ENCODE peak calls at places on chromosomes 11 and 22, in nine cellular contexts. Z, P, Q, M, D, N, G, R and X are unnamed samples.

GRCh38 chr11:34810107-34810562 is 106.0 kb downstream of the APIP start:
- DNase-seq in P (no peak), N (no peak), R (no peak), M (no peak), G (no peak), D (no peak), Z (no peak), Q (no peak), X (no peak)

GRCh38 chr22:27876684-27877083 is 42.4 kb downstream of the PITPNB start:
- DNase-seq in N (no peak), M (peak; percentile 51), R (peak; percentile 47), G (no peak), P (no peak), D (no peak), Z (no peak), Q (no peak), X (no peak)

GRCh38 chr11:7516488-7516887 is 2.7 kb downstream of the PPFIBP2 start:
- DNase-seq in D (no peak), G (no peak), Z (no peak), N (no peak), Q (no peak), R (no peak), M (no peak), P (no peak), X (no peak)

GRCh38 chr11:36619502-36619901 is 21.5 kb upstream of the RAG2 start:
- DNase-seq in R (peak; percentile 27), Z (no peak), G (no peak), D (no peak), N (no peak), Q (no peak), P (no peak), M (no peak), X (no peak)

GRCh38 chr11:110182886-110183285 is 89.7 kb downstream of the ZC3H12C start:
- DNase-seq in G (no peak), Q (no peak), N (no peak), Z (no peak), R (peak; percentile 35), D (no peak), P (peak; percentile 60), M (no peak), X (no peak)

GRCh38 chr22:31286360-31287255 is 5.7 kb downstream of the PIK3IP1 start:
- DNase-seq in M (no peak), G (peak; percentile 40), N (peak; percentile 71), R (no peak), Q (no peak), D (no peak), P (no peak), Z (peak; percentile 67), X (peak; percentile 43)

GRCh38 chr22:20530368-20531153 is 23.2 kb downstream of the MED15 start:
- DNase-seq in P (peak; percentile 56), G (no peak), D (no peak), Q (no peak), M (peak; percentile 82), Z (no peak), N (no peak), R (peak; percentile 36), X (peak; percentile 60)

GRCh38 chr22:16608931-16609330 is 16.3 kb upstream of the CCT8L2 start:
- DNase-seq in M (no peak), Q (no peak), D (no peak), N (no peak), P (no peak), G (no peak), R (no peak), Z (no peak), X (no peak)

GRCh38 chr11:57481915-57482781 is 21.8 kb downstream of the RTN4RL2 start:
- DNase-seq in Z (no peak), Q (no peak), G (no peak), R (no peak), P (no peak), D (no peak), M (no peak), N (no peak), X (no peak)

GRCh38 chr11:2314525-2315394 is 12.9 kb downstream of the TSPAN32 start:
- DNase-seq in G (peak; percentile 90), P (no peak), Z (peak; percentile 87), N (no peak), R (peak; percentile 98), Q (no peak), M (peak; percentile 19), D (peak; percentile 99), X (peak; percentile 58)

GRCh38 chr22:38840129-38840528 is 3.7 kb downstream of the NPTXR start:
- DNase-seq in R (no peak), G (no peak), D (no peak), Q (no peak), M (no peak), Z (no peak), N (no peak), P (no peak), X (no peak)

GRCh38 chr11:4551346-4551979 is 6.5 kb downstream of the OR52M1 start:
- DNase-seq in Z (no peak), R (no peak), D (no peak), G (no peak), N (no peak), Q (no peak), P (no peak), M (peak; percentile 4), X (peak; percentile 15)

GRCh38 chr11:96284917-96285316 is 58.1 kb downstream of the MAML2 start:
- DNase-seq in P (no peak), N (no peak), D (no peak), Z (no peak), G (no peak), R (no peak), M (no peak), Q (no peak), X (no peak)

GRCh38 chr11:129894281-129895125 is 875 bp downstream of the NFRKB start:
- DNase-seq in Z (no peak), P (no peak), R (peak; percentile 2), D (no peak), G (no peak), N (peak; percentile 27), M (no peak), Q (no peak), X (no peak)
- H3K4me3 ChIP-seq in Z (peak overlapping the region; percentile 79), P (peak overlapping the region; percentile 92), R (peak overlapping the region; percentile 98), D (peak overlapping the region; percentile 79), G (peak overlapping the region; percentile 87), N (peak overlapping the region; percentile 96), M (peak overlapping the region; percentile 76), Q (peak overlapping the region; percentile 77), X (peak overlapping the region; percentile 90)

DNA sequence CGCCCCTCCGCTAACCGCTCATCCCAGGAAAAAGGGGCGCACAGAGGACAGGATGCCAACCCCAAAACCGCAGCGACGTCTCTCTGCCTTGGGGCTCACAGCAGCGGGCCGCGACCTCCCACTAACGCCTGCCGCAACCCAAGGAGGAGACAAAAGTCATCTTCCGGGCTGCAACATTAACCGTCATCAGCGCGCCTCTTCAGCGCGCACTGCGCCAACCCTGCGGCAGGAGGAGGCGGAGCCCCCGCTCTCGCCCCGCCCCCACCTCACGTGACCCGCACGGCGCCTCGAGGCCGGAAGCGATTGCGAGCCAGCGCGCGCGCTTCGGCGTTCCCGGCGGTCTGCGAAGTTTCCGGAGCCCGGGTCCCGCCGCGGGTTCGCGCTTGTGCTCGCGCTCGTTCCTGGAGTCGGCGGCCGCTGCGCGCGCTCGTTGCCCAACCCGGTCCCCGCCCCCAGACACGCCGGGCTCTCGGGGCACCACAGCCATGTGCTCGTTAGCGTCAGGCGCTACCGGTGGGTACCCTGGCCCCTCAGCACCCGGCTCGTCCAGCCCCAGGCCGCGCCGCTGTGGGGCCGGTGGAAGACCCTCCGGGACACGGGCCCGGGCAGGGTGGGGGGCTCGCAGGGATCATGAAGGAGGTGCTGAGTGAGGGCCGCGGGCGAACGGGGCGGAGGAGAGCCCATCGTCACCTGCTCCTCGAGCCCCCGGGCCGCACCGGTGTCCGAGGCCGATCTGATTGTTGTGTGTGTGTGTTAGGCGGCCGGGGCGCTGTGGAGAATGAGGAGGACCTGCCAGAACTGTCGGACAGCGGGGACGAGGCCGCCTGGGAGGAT is at the start of gene PRMT3:
- DNase-seq in R (peak; percentile 98), N (peak; percentile 97), D (peak; percentile 94), P (peak; percentile 84), Z (peak; percentile 95), G (peak; percentile 97), Q (peak; percentile 98), M (peak; percentile 91), X (peak; percentile 99)
- TF ChIP-seq CTCF in R (no peak), N (peak; percentile 3), D (peak; percentile 99), P (peak; percentile 30), Z (peak; percentile 96), G (peak; percentile 93), Q (no peak), M (no peak), X (no peak)

GRCh38 chr22:42878561-42879305 is 21.7 kb upstream of the ARFGAP3 start:
- DNase-seq in Q (no peak), P (no peak), G (peak; percentile 45), M (no peak), Z (no peak), D (no peak), R (no peak), N (no peak), X (peak; percentile 34)

GRCh38 chr22:42879371-42880021 is 22.4 kb upstream of the ARFGAP3 start:
- DNase-seq in Q (no peak), P (no peak), M (no peak), D (no peak), N (no peak), Z (no peak), G (peak; percentile 52), R (no peak), X (no peak)

GRCh38 chr22:42877597-42878340 is 20.7 kb upstream of the ARFGAP3 start:
- DNase-seq in P (no peak), D (no peak), Q (no peak), G (peak; percentile 50), R (no peak), Z (no peak), M (no peak), N (no peak), X (no peak)

GRCh38 chr22:42876041-42876440 is 19.0 kb upstream of the ARFGAP3 start:
- DNase-seq in P (no peak), N (no peak), M (no peak), Z (no peak), D (no peak), R (no peak), G (peak; percentile 45), Q (no peak), X (no peak)

DNA sequence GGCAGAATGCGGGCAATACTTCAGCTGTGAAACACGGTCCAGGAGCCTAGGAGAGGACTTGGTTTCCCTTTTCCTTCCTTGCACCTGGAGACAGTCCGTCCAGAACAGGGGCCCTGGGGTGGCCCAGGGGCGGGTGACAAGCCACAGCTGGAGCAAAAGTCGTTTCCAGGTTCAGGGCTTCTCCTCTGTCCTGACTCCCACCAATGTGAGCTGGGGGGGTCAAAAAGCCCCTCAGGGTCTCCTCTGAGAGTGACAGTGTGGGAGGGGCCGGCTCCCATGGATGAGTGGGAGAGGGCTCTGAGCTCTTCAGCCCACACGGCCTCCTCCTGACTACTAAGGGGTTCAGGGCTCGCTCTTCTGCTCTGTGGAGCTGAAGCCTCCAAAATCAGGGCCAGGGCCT is 20.1 kb upstream of the ARFGAP3 start:
- DNase-seq in Q (no peak), G (no peak), P (no peak), R (no peak), Z (no peak), D (no peak), N (no peak), M (no peak), X (no peak)
- H3K36me3 ChIP-seq in Q (peaks cover 25% of the 10 kb centered on the region), G (peaks cover 11% of the 10 kb centered on the region), P (peaks cover 22% of the 10 kb centered on the region), R (peaks cover 17% of the 10 kb centered on the region), Z (peaks cover 10% of the 10 kb centered on the region), D (no peaks in the 10 kb centered on the region), N (no peaks in the 10 kb centered on the region), M (peaks cover 68% of the 10 kb centered on the region), X (peaks cover 11% of the 10 kb centered on the region)

DNA sequence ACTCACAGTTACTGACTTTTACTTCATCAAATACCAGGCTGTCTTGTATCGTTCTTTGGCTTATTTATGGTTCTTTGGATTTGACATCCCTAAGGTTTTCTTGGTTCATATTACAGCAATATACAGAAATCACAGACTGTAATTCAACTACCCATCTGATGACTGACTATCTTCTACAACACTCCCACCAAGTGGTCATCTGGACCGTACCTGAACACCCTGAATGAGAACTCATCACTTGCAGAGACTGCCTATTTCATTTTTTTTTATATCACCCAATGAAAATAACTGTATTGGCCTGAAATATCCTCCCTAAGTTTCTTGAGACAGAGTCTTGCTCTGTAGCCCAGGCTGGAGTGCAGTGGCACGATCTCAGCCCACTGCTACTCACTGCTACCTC is 9.5 kb upstream of the UPB1 start:
- DNase-seq in R (no peak), M (no peak), Q (no peak), P (no peak), G (no peak), Z (no peak), N (peak; percentile 20), D (no peak), X (no peak)
- H3K4me3 ChIP-seq in R (no peak overlapping the region), M (no peak overlapping the region), Q (no peak overlapping the region), P (no peak overlapping the region), G (no peak overlapping the region), Z (no peak overlapping the region), N (no peak overlapping the region), D (no peak overlapping the region), X (no peak overlapping the region)